ENCODE peak calls at places on chromosomes 5 and 9, in six cellular contexts. Z is HCT116, L is GM23248, R is fibroblast of lung, S is K562, H is mammary epithelial cell. X is an unnamed sample.

GRCh38 chr5:133367413-133367812 is 244.9 kb downstream of the FSTL4 start:
- DNase-seq in H (no peak), L (no peak), S (no peak), R (no peak), Z (no peak), X (no peak)

GRCh38 chr9:21770877-21771560 is 31.4 kb upstream of the MTAP start:
- DNase-seq in Z (peak), S (no peak), H (peak), L (peak), R (peak), X (no peak)

GRCh38 chr5:172646716-172647285 is 5.7 kb downstream of the NEURL1B start:
- DNase-seq in L (peak), R (no peak), H (no peak), Z (no peak), S (peak), X (no peak)

GRCh38 chr9:76876098-76876497 is 29.8 kb downstream of the PRUNE2 start:
- DNase-seq in L (peak), H (no peak), Z (no peak), S (no peak), R (peak), X (no peak)

GRCh38 chr9:24939099-24939850 is 393.6 kb upstream of the IZUMO3 start:
- DNase-seq in S (no peak), H (no peak), L (no peak), Z (no peak), R (no peak), X (no peak)

GRCh38 chr9:89774971-89775370 is 170.2 kb downstream of the GADD45G start:
- DNase-seq in R (no peak), S (no peak), Z (no peak), L (no peak), H (no peak), X (no peak)

GRCh38 chr5:130710596-130710995 is 454.5 kb downstream of the HINT1 start:
- DNase-seq in S (no peak), L (no peak), R (peak), H (no peak), Z (no peak), X (no peak)

GRCh38 chr5:39206630-39207319 is 12.6 kb downstream of the FYB1 start:
- DNase-seq in Z (no peak), S (no peak), L (no peak), R (no peak), H (no peak), X (no peak)

GRCh38 chr5:150734579-150735384 is 24.0 kb downstream of the DCTN4 start:
- DNase-seq in H (no peak), Z (no peak), R (no peak), L (no peak), S (no peak), X (no peak)

GRCh38 chr9:87567566-87567965 is 69.9 kb downstream of the DAPK1 start:
- DNase-seq in L (peak), S (peak), R (peak), H (no peak), Z (no peak), X (no peak)

GRCh38 chr5:38607396-38607795 is 51.0 kb upstream of the LIFR start:
- DNase-seq in Z (no peak), S (peak), R (peak), L (peak), H (peak), X (no peak)

GRCh38 chr9:128243486-128244415 is 32.1 kb downstream of the GOLGA2 start:
- DNase-seq in H (no peak), S (peak), L (peak), R (peak), Z (no peak), X (no peak)

GRCh38 chr5:15243301-15244020 is 256.5 kb upstream of the FBXL7 start:
- DNase-seq in R (no peak), H (no peak), S (no peak), L (no peak), Z (no peak), X (no peak)

GRCh38 chr9:69149321-69149807 is 24.7 kb upstream of the TJP2 start:
- DNase-seq in L (peak), R (peak), H (peak), S (no peak), Z (no peak), X (no peak)

GRCh38 chr5:80082731-80083114 is 47.6 kb downstream of the THBS4 start:
- DNase-seq in H (peak), L (peak), R (peak), S (peak), Z (peak), X (no peak)

GRCh38 chr9:122370869-122371467 is at the start of gene PTGS1:
- DNase-seq in Z (no peak), R (peak), S (peak), H (no peak), L (peak), X (no peak)

GRCh38 chr5:151357097-151357496 is 9.7 kb upstream of the SLC36A2 start:
- DNase-seq in R (no peak), L (no peak), Z (no peak), S (no peak), H (no peak), X (no peak)

GRCh38 chr5:174601937-174602336 is 122.4 kb upstream of the MSX2 start:
- DNase-seq in R (peak), S (no peak), L (no peak), Z (no peak), H (peak), X (no peak)

GRCh38 chr9:108057421-108058136 is 568.0 kb upstream of the KLF4 start:
- DNase-seq in Z (no peak), H (peak), L (peak), R (peak), S (no peak), X (no peak)

GRCh38 chr5:150626853-150627276 is 13.6 kb upstream of the SYNPO start:
- DNase-seq in R (no peak), H (peak), Z (no peak), S (no peak), L (peak), X (no peak)

GRCh38 chr5:135437796-135438560 is 9.2 kb downstream of the DCANP1 start:
- DNase-seq in S (no peak), L (peak), H (peak), R (peak), Z (peak), X (no peak)

GRCh38 chr9:125492719-125493118 is 214.3 kb downstream of the MAPKAP1 start:
- DNase-seq in R (no peak), L (no peak), H (no peak), Z (no peak), S (no peak), X (no peak)

GRCh38 chr5:50958852-50959457 is 292.5 kb downstream of the PARP8 start:
- DNase-seq in Z (peak), R (peak), S (peak), L (peak), H (peak), X (peak)

GRCh38 chr5:147391781-147392180 is 118.1 kb downstream of the DPYSL3 start:
- DNase-seq in H (peak), R (peak), S (peak), L (peak), Z (peak), X (no peak)

GRCh38 chr9:123358181-123358894 is 2.3 kb downstream of the CRB2 start:
- DNase-seq in L (no peak), H (no peak), R (no peak), S (no peak), Z (no peak), X (no peak)

GRCh38 chr5:61275841-61276240 is 56.2 kb upstream of the ZSWIM6 start:
- DNase-seq in H (peak), S (no peak), L (peak), R (peak), Z (no peak), X (no peak)

DNA sequence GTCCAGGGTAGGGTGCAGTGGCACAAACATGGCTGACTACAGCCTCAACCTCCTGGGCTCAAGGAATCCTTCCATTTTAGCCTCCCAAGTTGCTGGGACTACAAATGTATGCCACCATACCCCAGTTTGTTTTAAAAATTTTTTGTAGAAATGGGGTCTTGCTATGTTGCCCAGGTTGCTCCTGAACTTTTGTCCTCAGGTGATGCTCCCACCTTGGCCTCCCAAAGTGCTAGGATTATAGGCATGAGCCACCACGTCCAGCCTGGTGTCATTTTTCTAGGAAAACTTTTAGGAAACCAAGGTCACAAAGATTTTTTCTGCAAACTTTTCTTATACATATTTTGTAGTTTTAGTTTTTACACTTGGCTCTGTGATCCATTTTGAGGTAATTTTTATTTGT is 10.8 kb downstream of the RMI1 start:
- DNase-seq in R (no peak), L (no peak), S (no peak), Z (no peak), H (no peak), X (no peak)
- TF ChIP-seq EZH2 in R (no peak), L (no peak), S (no peak), Z (no peak), H (no peak), X (no peak)

GRCh38 chr9:96382839-96383164 is 709 bp downstream of the SLC35D2 start:
- DNase-seq in Z (no peak), R (peak), S (no peak), H (no peak), L (no peak), X (no peak)
- H3K4me3 ChIP-seq in Z (peak), R (peak), S (peak), H (peak), L (peak), X (no peak)

GRCh38 chr5:121027636-121028035 is 563.5 kb downstream of the PRR16 start:
- DNase-seq in R (no peak), S (no peak), Z (no peak), H (no peak), L (no peak), X (no peak)

GRCh38 chr5:121021688-121022087 is 557.6 kb downstream of the PRR16 start:
- DNase-seq in S (no peak), R (peak), L (no peak), H (no peak), Z (no peak), X (no peak)

GRCh38 chr5:121024416-121025311 is 560.6 kb downstream of the PRR16 start:
- DNase-seq in S (no peak), Z (no peak), L (no peak), H (no peak), R (no peak), X (no peak)

GRCh38 chr5:121029536-121030245 is 565.6 kb downstream of the PRR16 start:
- DNase-seq in L (peak), H (no peak), Z (no peak), R (no peak), S (no peak), X (no peak)

DNA sequence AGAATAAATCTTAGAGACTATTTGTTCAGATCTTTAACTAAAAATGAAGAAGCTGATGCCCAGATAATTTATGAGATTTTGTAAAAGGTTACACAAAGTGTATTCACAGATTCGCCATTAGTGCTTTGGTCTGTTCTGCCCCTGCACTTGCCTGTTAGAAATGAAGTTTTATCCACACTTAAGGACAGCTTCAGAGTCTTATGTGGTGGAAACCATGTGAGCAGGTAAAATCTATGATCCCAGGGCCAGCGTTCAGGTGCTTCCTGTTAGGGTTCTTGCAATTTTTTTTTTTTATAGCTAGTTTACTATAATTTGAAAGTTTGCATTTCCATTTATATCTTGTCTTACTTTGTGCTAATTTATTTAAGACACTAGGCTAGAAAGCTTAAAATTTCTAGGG is 561.6 kb downstream of the PRR16 start:
- DNase-seq in Z (no peak), R (no peak), H (no peak), S (no peak), L (no peak), X (no peak)
- H3K27ac ChIP-seq in Z (no peak), R (no peak), H (no peak), S (no peak), L (no peak), X (no peak)

GRCh38 chr9:137169764-137170460 is at the start of gene LRRC26:
- DNase-seq in Z (no peak), S (no peak), R (no peak), L (no peak), H (no peak), X (no peak)
- TF ChIP-seq EZH2 in Z (no peak), S (no peak), R (no peak), L (no peak), H (no peak), X (no peak)

GRCh38 chr5:168879929-168880328 is 300.8 kb upstream of the PANK3 start:
- DNase-seq in L (peak), Z (no peak), S (no peak), R (no peak), H (no peak), X (no peak)
- H3K4me3 ChIP-seq in L (no peak), Z (no peak), S (no peak), R (no peak), H (no peak), X (no peak)

GRCh38 chr9:2802494-2802921 is 41.4 kb downstream of the PUM3 start:
- DNase-seq in L (peak), S (no peak), H (no peak), Z (no peak), R (peak), X (no peak)
- H3K27ac ChIP-seq in L (peak), S (no peak), H (no peak), Z (no peak), R (peak), X (no peak)

GRCh38 chr9:96020822-96021615 is 145.5 kb downstream of the ERCC6L2 start:
- DNase-seq in L (peak), Z (no peak), S (no peak), R (no peak), H (peak), X (no peak)
- TF ChIP-seq EZH2 in L (peak), Z (no peak), S (no peak), R (peak), H (peak), X (no peak)